ENCODE peak calls at places on chromosomes 1 and 21, in six cellular contexts. One of them, this sample, is unnamed.
A peak's percentile ranks its signal among the peaks of the same experiment; 100 is the strongest.

GRCh38 chr1:231931846-231932454 is 305.4 kb downstream of the DISC1 start:
- DNase-seq in activated naive CD4-positive, alpha-beta T cell: no peak
- DNase-seq in uterus: no peak
- DNase-seq in anterior cingulate cortex: no peak
- DNase-seq in epithelial cell of esophagus: no peak
- DNase-seq in effector memory CD4-positive, alpha-beta T cell: no peak
- DNase-seq in this sample: no peak

GRCh38 chr1:66292944-66293343 is 241.0 kb upstream of the SGIP1 start:
- DNase-seq in activated naive CD4-positive, alpha-beta T cell: no peak
- DNase-seq in uterus: no peak
- DNase-seq in anterior cingulate cortex: peak; percentile 21
- DNase-seq in epithelial cell of esophagus: no peak
- DNase-seq in effector memory CD4-positive, alpha-beta T cell: no peak
- DNase-seq in this sample: no peak

GRCh38 chr1:202567747-202568146 is 142.5 kb downstream of the SYT2 start:
- DNase-seq in activated naive CD4-positive, alpha-beta T cell: no peak
- DNase-seq in uterus: no peak
- DNase-seq in anterior cingulate cortex: no peak
- DNase-seq in epithelial cell of esophagus: peak; percentile 63
- DNase-seq in effector memory CD4-positive, alpha-beta T cell: no peak
- DNase-seq in this sample: no peak

GRCh38 chr1:62687421-62687902 is 724 bp downstream of the DOCK7 start:
- DNase-seq in activated naive CD4-positive, alpha-beta T cell: no peak
- DNase-seq in uterus: peak; percentile 31
- DNase-seq in anterior cingulate cortex: peak; percentile 15
- DNase-seq in epithelial cell of esophagus: peak; percentile 35
- DNase-seq in effector memory CD4-positive, alpha-beta T cell: no peak
- DNase-seq in this sample: no peak

GRCh38 chr1:53693773-53694717 is 44.9 kb downstream of the GLIS1 start:
- DNase-seq in activated naive CD4-positive, alpha-beta T cell: no peak
- DNase-seq in uterus: no peak
- DNase-seq in anterior cingulate cortex: no peak
- DNase-seq in epithelial cell of esophagus: no peak
- DNase-seq in effector memory CD4-positive, alpha-beta T cell: no peak
- DNase-seq in this sample: no peak

GRCh38 chr1:151314137-151314875 is 12.9 kb downstream of the PI4KB start:
- DNase-seq in activated naive CD4-positive, alpha-beta T cell: no peak
- DNase-seq in uterus: peak; percentile 92
- DNase-seq in anterior cingulate cortex: peak; percentile 69
- DNase-seq in epithelial cell of esophagus: peak; percentile 25
- DNase-seq in effector memory CD4-positive, alpha-beta T cell: no peak
- DNase-seq in this sample: peak; percentile 53

GRCh38 chr1:147757015-147757990 is 3.1 kb downstream of the GJA5 start:
- DNase-seq in activated naive CD4-positive, alpha-beta T cell: no peak
- DNase-seq in uterus: no peak
- DNase-seq in anterior cingulate cortex: no peak
- DNase-seq in epithelial cell of esophagus: peak; percentile 98
- DNase-seq in effector memory CD4-positive, alpha-beta T cell: no peak
- DNase-seq in this sample: no peak

GRCh38 chr21:34979383-34979782 is 69.7 kb downstream of the RUNX1 start:
- DNase-seq in activated naive CD4-positive, alpha-beta T cell: no peak
- DNase-seq in uterus: no peak
- DNase-seq in anterior cingulate cortex: no peak
- DNase-seq in epithelial cell of esophagus: no peak
- DNase-seq in effector memory CD4-positive, alpha-beta T cell: no peak
- DNase-seq in this sample: no peak

GRCh38 chr1:42682739-42683529 is 716 bp downstream of the YBX1 start:
- DNase-seq in activated naive CD4-positive, alpha-beta T cell: peak; percentile 33
- DNase-seq in uterus: peak; percentile 62
- DNase-seq in anterior cingulate cortex: peak; percentile 21
- DNase-seq in epithelial cell of esophagus: peak; percentile 68
- DNase-seq in effector memory CD4-positive, alpha-beta T cell: peak; percentile 53
- DNase-seq in this sample: peak; percentile 27

GRCh38 chr1:9687120-9687875 is 35.8 kb downstream of the PIK3CD start:
- DNase-seq in activated naive CD4-positive, alpha-beta T cell: peak; percentile 17
- DNase-seq in uterus: peak; percentile 62
- DNase-seq in anterior cingulate cortex: no peak
- DNase-seq in epithelial cell of esophagus: peak; percentile 87
- DNase-seq in effector memory CD4-positive, alpha-beta T cell: peak; percentile 72
- DNase-seq in this sample: no peak

GRCh38 chr1:155961937-155962336 is 16.4 kb downstream of the ARHGEF2 start:
- DNase-seq in activated naive CD4-positive, alpha-beta T cell: no peak
- DNase-seq in uterus: peak; percentile 70
- DNase-seq in anterior cingulate cortex: no peak
- DNase-seq in epithelial cell of esophagus: peak; percentile 99
- DNase-seq in effector memory CD4-positive, alpha-beta T cell: peak; percentile 17
- DNase-seq in this sample: peak; percentile 88

GRCh38 chr21:37799193-37800121 is 116.8 kb downstream of the KCNJ6 start:
- DNase-seq in activated naive CD4-positive, alpha-beta T cell: no peak
- DNase-seq in uterus: no peak
- DNase-seq in anterior cingulate cortex: no peak
- DNase-seq in epithelial cell of esophagus: no peak
- DNase-seq in effector memory CD4-positive, alpha-beta T cell: no peak
- DNase-seq in this sample: no peak

GRCh38 chr21:16837319-16837718 is 675.5 kb upstream of the CXADR start:
- DNase-seq in activated naive CD4-positive, alpha-beta T cell: no peak
- DNase-seq in uterus: no peak
- DNase-seq in anterior cingulate cortex: no peak
- DNase-seq in epithelial cell of esophagus: no peak
- DNase-seq in effector memory CD4-positive, alpha-beta T cell: no peak
- DNase-seq in this sample: no peak

GRCh38 chr1:94599090-94599813 is 57.7 kb upstream of the F3 start:
- DNase-seq in activated naive CD4-positive, alpha-beta T cell: no peak
- DNase-seq in uterus: no peak
- DNase-seq in anterior cingulate cortex: no peak
- DNase-seq in epithelial cell of esophagus: peak; percentile 74
- DNase-seq in effector memory CD4-positive, alpha-beta T cell: no peak
- DNase-seq in this sample: no peak

GRCh38 chr1:234956821-234957329 is 171.8 kb downstream of the TOMM20 start:
- DNase-seq in activated naive CD4-positive, alpha-beta T cell: no peak
- DNase-seq in uterus: peak; percentile 56
- DNase-seq in anterior cingulate cortex: no peak
- DNase-seq in epithelial cell of esophagus: no peak
- DNase-seq in effector memory CD4-positive, alpha-beta T cell: no peak
- DNase-seq in this sample: no peak

GRCh38 chr1:43069481-43070050 is 102.5 kb downstream of the EBNA1BP2 start:
- DNase-seq in activated naive CD4-positive, alpha-beta T cell: no peak
- DNase-seq in uterus: no peak
- DNase-seq in anterior cingulate cortex: no peak
- DNase-seq in epithelial cell of esophagus: no peak
- DNase-seq in effector memory CD4-positive, alpha-beta T cell: no peak
- DNase-seq in this sample: no peak

GRCh38 chr1:204959374-204959773 is 83.6 kb upstream of the CNTN2 start:
- DNase-seq in activated naive CD4-positive, alpha-beta T cell: no peak
- DNase-seq in uterus: no peak
- DNase-seq in anterior cingulate cortex: no peak
- DNase-seq in epithelial cell of esophagus: no peak
- DNase-seq in effector memory CD4-positive, alpha-beta T cell: no peak
- DNase-seq in this sample: no peak

GRCh38 chr21:33828083-33828482 is 87.5 kb downstream of the ATP5PO start:
- DNase-seq in activated naive CD4-positive, alpha-beta T cell: no peak
- DNase-seq in uterus: no peak
- DNase-seq in anterior cingulate cortex: no peak
- DNase-seq in epithelial cell of esophagus: no peak
- DNase-seq in effector memory CD4-positive, alpha-beta T cell: no peak
- DNase-seq in this sample: no peak

GRCh38 chr21:32613436-32614043 is 1.4 kb upstream of the CFAP298 start:
- DNase-seq in activated naive CD4-positive, alpha-beta T cell: no peak
- DNase-seq in uterus: no peak
- DNase-seq in anterior cingulate cortex: no peak
- DNase-seq in epithelial cell of esophagus: no peak
- DNase-seq in effector memory CD4-positive, alpha-beta T cell: no peak
- DNase-seq in this sample: no peak

GRCh38 chr1:172697463-172698100 is 38.7 kb downstream of the FASLG start:
- DNase-seq in activated naive CD4-positive, alpha-beta T cell: no peak
- DNase-seq in uterus: no peak
- DNase-seq in anterior cingulate cortex: no peak
- DNase-seq in epithelial cell of esophagus: no peak
- DNase-seq in effector memory CD4-positive, alpha-beta T cell: no peak
- DNase-seq in this sample: no peak

GRCh38 chr1:245585252-245585959 is 430.6 kb downstream of the KIF26B start:
- DNase-seq in activated naive CD4-positive, alpha-beta T cell: no peak
- DNase-seq in uterus: no peak
- DNase-seq in anterior cingulate cortex: no peak
- DNase-seq in epithelial cell of esophagus: peak; percentile 9
- DNase-seq in effector memory CD4-positive, alpha-beta T cell: no peak
- DNase-seq in this sample: peak; percentile 56

GRCh38 chr21:28746166-28746565 is 246.5 kb downstream of the LTN1 start:
- DNase-seq in activated naive CD4-positive, alpha-beta T cell: no peak
- DNase-seq in uterus: no peak
- DNase-seq in anterior cingulate cortex: no peak
- DNase-seq in epithelial cell of esophagus: peak; percentile 55
- DNase-seq in effector memory CD4-positive, alpha-beta T cell: no peak
- DNase-seq in this sample: no peak

GRCh38 chr1:16393255-16394177 is 26.5 kb downstream of the SZRD1 start:
- DNase-seq in activated naive CD4-positive, alpha-beta T cell: no peak
- DNase-seq in uterus: no peak
- DNase-seq in anterior cingulate cortex: peak; percentile 12
- DNase-seq in epithelial cell of esophagus: no peak
- DNase-seq in effector memory CD4-positive, alpha-beta T cell: no peak
- DNase-seq in this sample: no peak

GRCh38 chr1:179095377-179095776 is 13.5 kb downstream of the TOR3A start:
- DNase-seq in activated naive CD4-positive, alpha-beta T cell: no peak
- DNase-seq in uterus: no peak
- DNase-seq in anterior cingulate cortex: no peak
- DNase-seq in epithelial cell of esophagus: no peak
- DNase-seq in effector memory CD4-positive, alpha-beta T cell: no peak
- DNase-seq in this sample: no peak

GRCh38 chr1:9996624-9997582 is at the start of gene RBP7:
- DNase-seq in activated naive CD4-positive, alpha-beta T cell: no peak
- DNase-seq in uterus: peak; percentile 16
- DNase-seq in anterior cingulate cortex: no peak
- DNase-seq in epithelial cell of esophagus: no peak
- DNase-seq in effector memory CD4-positive, alpha-beta T cell: no peak
- DNase-seq in this sample: no peak

GRCh38 chr1:229812148-229812547 is 186.1 kb downstream of the URB2 start:
- DNase-seq in activated naive CD4-positive, alpha-beta T cell: no peak
- DNase-seq in uterus: no peak
- DNase-seq in anterior cingulate cortex: no peak
- DNase-seq in epithelial cell of esophagus: no peak
- DNase-seq in effector memory CD4-positive, alpha-beta T cell: no peak
- DNase-seq in this sample: no peak

GRCh38 chr1:226708342-226708780 is 30.7 kb downstream of the ITPKB start:
- DNase-seq in activated naive CD4-positive, alpha-beta T cell: no peak
- DNase-seq in uterus: peak; percentile 51
- DNase-seq in anterior cingulate cortex: no peak
- DNase-seq in epithelial cell of esophagus: peak; percentile 90
- DNase-seq in effector memory CD4-positive, alpha-beta T cell: no peak
- DNase-seq in this sample: peak; percentile 77

GRCh38 chr1:172429324-172430127 is 9.0 kb downstream of the C1orf105 start:
- DNase-seq in activated naive CD4-positive, alpha-beta T cell: no peak
- DNase-seq in uterus: no peak
- DNase-seq in anterior cingulate cortex: no peak
- DNase-seq in epithelial cell of esophagus: peak; percentile 85
- DNase-seq in effector memory CD4-positive, alpha-beta T cell: no peak
- DNase-seq in this sample: peak; percentile 26